ENCODE peak calls at places on chromosome 3, in seven cellular contexts. One of them, this sample, is unnamed.

GRCh38 chr3:193190387-193190786 is 50.6 kb upstream of the PLAAT1 start:
- DNase-seq in stomach: no peak
- DNase-seq in glutamatergic neuron: peak
- DNase-seq in activated T-cell treated with anti-CD3 and anti-CD28 coated beads, Interleukin-2, amount 50 U/mL, for 72 hours: peak
- DNase-seq in GM04503: no peak
- DNase-seq in hepatic stellate cell: no peak
- DNase-seq in lower lobe of right lung: no peak
- DNase-seq in this sample: peak

GRCh38 chr3:12284591-12284990 is 4.3 kb upstream of the PPARG start:
- DNase-seq in stomach: no peak
- DNase-seq in glutamatergic neuron: no peak
- DNase-seq in activated T-cell treated with anti-CD3 and anti-CD28 coated beads, Interleukin-2, amount 50 U/mL, for 72 hours: no peak
- DNase-seq in GM04503: no peak
- DNase-seq in hepatic stellate cell: no peak
- DNase-seq in lower lobe of right lung: no peak
- DNase-seq in this sample: no peak

GRCh38 chr3:161212892-161213291 is 8.2 kb upstream of the NMD3 start:
- DNase-seq in stomach: no peak
- DNase-seq in glutamatergic neuron: no peak
- DNase-seq in activated T-cell treated with anti-CD3 and anti-CD28 coated beads, Interleukin-2, amount 50 U/mL, for 72 hours: no peak
- DNase-seq in GM04503: no peak
- DNase-seq in hepatic stellate cell: no peak
- DNase-seq in lower lobe of right lung: no peak
- DNase-seq in this sample: no peak

GRCh38 chr3:53375019-53375418 is 27.7 kb upstream of the DCP1A start:
- DNase-seq in stomach: peak
- DNase-seq in glutamatergic neuron: peak
- DNase-seq in activated T-cell treated with anti-CD3 and anti-CD28 coated beads, Interleukin-2, amount 50 U/mL, for 72 hours: peak
- DNase-seq in GM04503: no peak
- DNase-seq in hepatic stellate cell: peak
- DNase-seq in lower lobe of right lung: peak
- DNase-seq in this sample: peak

GRCh38 chr3:56302417-56302816 is 165.8 kb downstream of the ERC2 start:
- DNase-seq in stomach: no peak
- DNase-seq in glutamatergic neuron: no peak
- DNase-seq in activated T-cell treated with anti-CD3 and anti-CD28 coated beads, Interleukin-2, amount 50 U/mL, for 72 hours: no peak
- DNase-seq in GM04503: no peak
- DNase-seq in hepatic stellate cell: no peak
- DNase-seq in lower lobe of right lung: no peak
- DNase-seq in this sample: no peak

GRCh38 chr3:72342450-72342849 is 505.8 kb downstream of the SHQ1 start:
- DNase-seq in stomach: no peak
- DNase-seq in glutamatergic neuron: no peak
- DNase-seq in activated T-cell treated with anti-CD3 and anti-CD28 coated beads, Interleukin-2, amount 50 U/mL, for 72 hours: no peak
- DNase-seq in GM04503: no peak
- DNase-seq in hepatic stellate cell: no peak
- DNase-seq in lower lobe of right lung: no peak
- DNase-seq in this sample: no peak

GRCh38 chr3:182636646-182637045 is 156.7 kb upstream of the ATP11B start:
- DNase-seq in stomach: no peak
- DNase-seq in glutamatergic neuron: no peak
- DNase-seq in activated T-cell treated with anti-CD3 and anti-CD28 coated beads, Interleukin-2, amount 50 U/mL, for 72 hours: no peak
- DNase-seq in GM04503: no peak
- DNase-seq in hepatic stellate cell: no peak
- DNase-seq in lower lobe of right lung: no peak
- DNase-seq in this sample: no peak

GRCh38 chr3:86814918-86815655 is 175.9 kb downstream of the VGLL3 start:
- DNase-seq in stomach: no peak
- DNase-seq in glutamatergic neuron: no peak
- DNase-seq in activated T-cell treated with anti-CD3 and anti-CD28 coated beads, Interleukin-2, amount 50 U/mL, for 72 hours: no peak
- DNase-seq in GM04503: peak
- DNase-seq in hepatic stellate cell: no peak
- DNase-seq in lower lobe of right lung: no peak
- DNase-seq in this sample: no peak

GRCh38 chr3:189270248-189270832 is 98.6 kb downstream of the TPRG1 start:
- DNase-seq in stomach: peak
- DNase-seq in glutamatergic neuron: peak
- DNase-seq in activated T-cell treated with anti-CD3 and anti-CD28 coated beads, Interleukin-2, amount 50 U/mL, for 72 hours: peak
- DNase-seq in GM04503: peak
- DNase-seq in hepatic stellate cell: peak
- DNase-seq in lower lobe of right lung: peak
- DNase-seq in this sample: peak

GRCh38 chr3:58585005-58585786 is 8.0 kb upstream of the FAM107A start:
- DNase-seq in stomach: peak
- DNase-seq in glutamatergic neuron: peak
- DNase-seq in activated T-cell treated with anti-CD3 and anti-CD28 coated beads, Interleukin-2, amount 50 U/mL, for 72 hours: peak
- DNase-seq in GM04503: no peak
- DNase-seq in hepatic stellate cell: peak
- DNase-seq in lower lobe of right lung: peak
- DNase-seq in this sample: peak

GRCh38 chr3:70108072-70108471 is 108.5 kb downstream of the SAMMSON start:
- DNase-seq in stomach: peak
- DNase-seq in glutamatergic neuron: peak
- DNase-seq in activated T-cell treated with anti-CD3 and anti-CD28 coated beads, Interleukin-2, amount 50 U/mL, for 72 hours: peak
- DNase-seq in GM04503: no peak
- DNase-seq in hepatic stellate cell: peak
- DNase-seq in lower lobe of right lung: peak
- DNase-seq in this sample: no peak

GRCh38 chr3:55554621-55555020 is 67.5 kb upstream of the WNT5A start:
- DNase-seq in stomach: no peak
- DNase-seq in glutamatergic neuron: no peak
- DNase-seq in activated T-cell treated with anti-CD3 and anti-CD28 coated beads, Interleukin-2, amount 50 U/mL, for 72 hours: no peak
- DNase-seq in GM04503: no peak
- DNase-seq in hepatic stellate cell: no peak
- DNase-seq in lower lobe of right lung: no peak
- DNase-seq in this sample: no peak

GRCh38 chr3:38047896-38048295 is 8.9 kb downstream of the DLEC1 start:
- DNase-seq in stomach: no peak
- DNase-seq in glutamatergic neuron: no peak
- DNase-seq in activated T-cell treated with anti-CD3 and anti-CD28 coated beads, Interleukin-2, amount 50 U/mL, for 72 hours: no peak
- DNase-seq in GM04503: no peak
- DNase-seq in hepatic stellate cell: no peak
- DNase-seq in lower lobe of right lung: no peak
- DNase-seq in this sample: no peak

GRCh38 chr3:140552898-140553297 is 125.0 kb upstream of the TRIM42 start:
- DNase-seq in stomach: no peak
- DNase-seq in glutamatergic neuron: no peak
- DNase-seq in activated T-cell treated with anti-CD3 and anti-CD28 coated beads, Interleukin-2, amount 50 U/mL, for 72 hours: no peak
- DNase-seq in GM04503: no peak
- DNase-seq in hepatic stellate cell: no peak
- DNase-seq in lower lobe of right lung: no peak
- DNase-seq in this sample: no peak

GRCh38 chr3:60240558-60240957 is 1010.7 kb downstream of the FHIT start:
- DNase-seq in stomach: no peak
- DNase-seq in glutamatergic neuron: no peak
- DNase-seq in activated T-cell treated with anti-CD3 and anti-CD28 coated beads, Interleukin-2, amount 50 U/mL, for 72 hours: no peak
- DNase-seq in GM04503: no peak
- DNase-seq in hepatic stellate cell: no peak
- DNase-seq in lower lobe of right lung: no peak
- DNase-seq in this sample: no peak

GRCh38 chr3:157493627-157494550 is 9.3 kb downstream of the VEPH1 start:
- DNase-seq in stomach: no peak
- DNase-seq in glutamatergic neuron: no peak
- DNase-seq in activated T-cell treated with anti-CD3 and anti-CD28 coated beads, Interleukin-2, amount 50 U/mL, for 72 hours: no peak
- DNase-seq in GM04503: peak
- DNase-seq in hepatic stellate cell: no peak
- DNase-seq in lower lobe of right lung: no peak
- DNase-seq in this sample: peak

GRCh38 chr3:128226794-128227399 is 73.6 kb downstream of the EEFSEC start:
- DNase-seq in stomach: no peak
- DNase-seq in glutamatergic neuron: peak
- DNase-seq in activated T-cell treated with anti-CD3 and anti-CD28 coated beads, Interleukin-2, amount 50 U/mL, for 72 hours: peak
- DNase-seq in GM04503: no peak
- DNase-seq in hepatic stellate cell: peak
- DNase-seq in lower lobe of right lung: no peak
- DNase-seq in this sample: peak

GRCh38 chr3:100402150-100402706 is 889 bp downstream of the LNP1 start:
- DNase-seq in stomach: no peak
- DNase-seq in glutamatergic neuron: no peak
- DNase-seq in activated T-cell treated with anti-CD3 and anti-CD28 coated beads, Interleukin-2, amount 50 U/mL, for 72 hours: no peak
- DNase-seq in GM04503: no peak
- DNase-seq in hepatic stellate cell: peak
- DNase-seq in lower lobe of right lung: no peak
- DNase-seq in this sample: peak

GRCh38 chr3:36548712-36549111 is 168.4 kb downstream of the STAC start:
- DNase-seq in stomach: no peak
- DNase-seq in glutamatergic neuron: no peak
- DNase-seq in activated T-cell treated with anti-CD3 and anti-CD28 coated beads, Interleukin-2, amount 50 U/mL, for 72 hours: no peak
- DNase-seq in GM04503: no peak
- DNase-seq in hepatic stellate cell: no peak
- DNase-seq in lower lobe of right lung: no peak
- DNase-seq in this sample: no peak

GRCh38 chr3:101829066-101829830 is 20.1 kb upstream of the NFKBIZ start:
- DNase-seq in stomach: peak
- DNase-seq in glutamatergic neuron: no peak
- DNase-seq in activated T-cell treated with anti-CD3 and anti-CD28 coated beads, Interleukin-2, amount 50 U/mL, for 72 hours: peak
- DNase-seq in GM04503: no peak
- DNase-seq in hepatic stellate cell: no peak
- DNase-seq in lower lobe of right lung: no peak
- DNase-seq in this sample: no peak

GRCh38 chr3:66722675-66723074 is 221.9 kb upstream of the LRIG1 start:
- DNase-seq in stomach: no peak
- DNase-seq in glutamatergic neuron: no peak
- DNase-seq in activated T-cell treated with anti-CD3 and anti-CD28 coated beads, Interleukin-2, amount 50 U/mL, for 72 hours: no peak
- DNase-seq in GM04503: peak
- DNase-seq in hepatic stellate cell: peak
- DNase-seq in lower lobe of right lung: no peak
- DNase-seq in this sample: peak

This sample was measured in cardiac muscle cell.